ENCODE peak calls at places on chromosome 3, in seven cellular contexts. One of them, this sample, is unnamed.

GRCh38 chr3:129596194-129597086 is 10.0 kb downstream of the PLXND1 start:
- DNase-seq in hepatocyte: peak; percentile 78
- DNase-seq in CD8-positive, alpha-beta memory T cell: no peak
- DNase-seq in astrocyte: peak; percentile 92
- DNase-seq in vagina: no peak
- DNase-seq in BJ: peak; percentile 88
- DNase-seq in CD4-positive, alpha-beta T cell: no peak
- DNase-seq in this sample: no peak

GRCh38 chr3:99699841-99700240 is 61.4 kb downstream of the COL8A1 start:
- DNase-seq in hepatocyte: no peak
- DNase-seq in CD8-positive, alpha-beta memory T cell: no peak
- DNase-seq in astrocyte: peak; percentile 92
- DNase-seq in vagina: no peak
- DNase-seq in BJ: no peak
- DNase-seq in CD4-positive, alpha-beta T cell: no peak
- DNase-seq in this sample: no peak

GRCh38 chr3:99659965-99660364 is 21.6 kb downstream of the COL8A1 start:
- DNase-seq in hepatocyte: no peak
- DNase-seq in CD8-positive, alpha-beta memory T cell: no peak
- DNase-seq in astrocyte: no peak
- DNase-seq in vagina: no peak
- DNase-seq in BJ: no peak
- DNase-seq in CD4-positive, alpha-beta T cell: no peak
- DNase-seq in this sample: no peak

GRCh38 chr3:170502297-170502696 is 83.6 kb downstream of the SLC7A14 start:
- DNase-seq in hepatocyte: no peak
- DNase-seq in CD8-positive, alpha-beta memory T cell: no peak
- DNase-seq in astrocyte: peak; percentile 48
- DNase-seq in vagina: no peak
- DNase-seq in BJ: no peak
- DNase-seq in CD4-positive, alpha-beta T cell: no peak
- DNase-seq in this sample: no peak

GRCh38 chr3:102083971-102084370 is 234.7 kb downstream of the NFKBIZ start:
- DNase-seq in hepatocyte: no peak
- DNase-seq in CD8-positive, alpha-beta memory T cell: no peak
- DNase-seq in astrocyte: peak; percentile 58
- DNase-seq in vagina: no peak
- DNase-seq in BJ: no peak
- DNase-seq in CD4-positive, alpha-beta T cell: no peak
- DNase-seq in this sample: no peak

GRCh38 chr3:108124337-108125150 is 33.7 kb upstream of the CD47 start:
- DNase-seq in hepatocyte: no peak
- DNase-seq in CD8-positive, alpha-beta memory T cell: peak; percentile 76
- DNase-seq in astrocyte: no peak
- DNase-seq in vagina: no peak
- DNase-seq in BJ: no peak
- DNase-seq in CD4-positive, alpha-beta T cell: peak; percentile 29
- DNase-seq in this sample: no peak

GRCh38 chr3:115217678-115218451 is 70.8 kb upstream of the ZBTB20 start:
- DNase-seq in hepatocyte: peak; percentile 75
- DNase-seq in CD8-positive, alpha-beta memory T cell: peak; percentile 19
- DNase-seq in astrocyte: peak; percentile 76
- DNase-seq in vagina: no peak
- DNase-seq in BJ: peak; percentile 29
- DNase-seq in CD4-positive, alpha-beta T cell: no peak
- DNase-seq in this sample: no peak

GRCh38 chr3:31054032-31054431 is 159.6 kb upstream of the GADL1 start:
- DNase-seq in hepatocyte: no peak
- DNase-seq in CD8-positive, alpha-beta memory T cell: no peak
- DNase-seq in astrocyte: no peak
- DNase-seq in vagina: no peak
- DNase-seq in BJ: no peak
- DNase-seq in CD4-positive, alpha-beta T cell: no peak
- DNase-seq in this sample: no peak

GRCh38 chr3:55494976-55495375 is 7.9 kb upstream of the WNT5A start:
- DNase-seq in hepatocyte: no peak
- DNase-seq in CD8-positive, alpha-beta memory T cell: no peak
- DNase-seq in astrocyte: no peak
- DNase-seq in vagina: no peak
- DNase-seq in BJ: no peak
- DNase-seq in CD4-positive, alpha-beta T cell: no peak
- DNase-seq in this sample: no peak
- H3K27me3 ChIP-seq in hepatocyte: no peaks in the 10 kb centered on the region
- H3K27me3 ChIP-seq in CD8-positive, alpha-beta memory T cell: no peaks in the 10 kb centered on the region
- H3K27me3 ChIP-seq in astrocyte: no peaks in the 10 kb centered on the region
- H3K27me3 ChIP-seq in vagina: no peaks in the 10 kb centered on the region
- H3K27me3 ChIP-seq in BJ: no peaks in the 10 kb centered on the region
- H3K27me3 ChIP-seq in CD4-positive, alpha-beta T cell: peaks cover 17% of the 10 kb centered on the region
- H3K27me3 ChIP-seq in this sample: no peaks in the 10 kb centered on the region

GRCh38 chr3:10665611-10666010 is 150.4 kb upstream of the SLC6A11 start:
- DNase-seq in hepatocyte: no peak
- DNase-seq in CD8-positive, alpha-beta memory T cell: no peak
- DNase-seq in astrocyte: no peak
- DNase-seq in vagina: no peak
- DNase-seq in BJ: no peak
- DNase-seq in CD4-positive, alpha-beta T cell: no peak
- DNase-seq in this sample: no peak
- H3K27me3 ChIP-seq in hepatocyte: peaks cover 15% of the 10 kb centered on the region
- H3K27me3 ChIP-seq in CD8-positive, alpha-beta memory T cell: no peaks in the 10 kb centered on the region
- H3K27me3 ChIP-seq in astrocyte: peaks cover 26% of the 10 kb centered on the region
- H3K27me3 ChIP-seq in vagina: no peaks in the 10 kb centered on the region
- H3K27me3 ChIP-seq in BJ: no peaks in the 10 kb centered on the region
- H3K27me3 ChIP-seq in CD4-positive, alpha-beta T cell: peaks cover 15% of the 10 kb centered on the region
- H3K27me3 ChIP-seq in this sample: no peaks in the 10 kb centered on the region

GRCh38 chr3:46466871-46467403 is 2.2 kb upstream of the LTF start:
- DNase-seq in hepatocyte: no peak
- DNase-seq in CD8-positive, alpha-beta memory T cell: no peak
- DNase-seq in astrocyte: no peak
- DNase-seq in vagina: peak; percentile 40
- DNase-seq in BJ: no peak
- DNase-seq in CD4-positive, alpha-beta T cell: no peak
- DNase-seq in this sample: no peak

GRCh38 chr3:46468758-46469600 is 4.3 kb upstream of the LTF start:
- DNase-seq in hepatocyte: no peak
- DNase-seq in CD8-positive, alpha-beta memory T cell: no peak
- DNase-seq in astrocyte: no peak
- DNase-seq in vagina: peak; percentile 28
- DNase-seq in BJ: no peak
- DNase-seq in CD4-positive, alpha-beta T cell: no peak
- DNase-seq in this sample: no peak

GRCh38 chr3:46469680-46470357 is 5.1 kb upstream of the LTF start:
- DNase-seq in hepatocyte: no peak
- DNase-seq in CD8-positive, alpha-beta memory T cell: no peak
- DNase-seq in astrocyte: no peak
- DNase-seq in vagina: peak; percentile 49
- DNase-seq in BJ: no peak
- DNase-seq in CD4-positive, alpha-beta T cell: no peak
- DNase-seq in this sample: no peak

GRCh38 chr3:46466273-46466672 is 1.6 kb upstream of the LTF start:
- DNase-seq in hepatocyte: no peak
- DNase-seq in CD8-positive, alpha-beta memory T cell: no peak
- DNase-seq in astrocyte: no peak
- DNase-seq in vagina: peak; percentile 74
- DNase-seq in BJ: no peak
- DNase-seq in CD4-positive, alpha-beta T cell: no peak
- DNase-seq in this sample: no peak

DNA sequence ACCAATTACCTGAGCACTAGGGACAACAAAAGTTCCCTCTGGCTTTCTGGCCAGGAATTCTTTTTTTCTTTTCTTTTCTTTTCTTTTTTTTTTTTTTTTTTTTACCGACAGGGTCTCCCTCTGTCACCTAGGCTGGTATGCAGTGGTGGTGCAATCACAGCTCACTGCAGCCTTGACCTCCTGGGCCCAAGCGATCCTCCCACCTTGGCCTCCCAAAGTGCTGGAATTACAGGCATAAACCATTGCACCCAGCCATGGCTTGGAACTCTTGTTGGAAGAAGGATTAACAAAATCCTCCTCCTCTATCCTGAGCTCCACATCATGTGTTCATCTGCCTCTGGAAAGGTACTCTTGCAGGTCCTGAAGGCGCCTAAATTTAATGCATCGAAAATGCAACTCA is 2.9 kb upstream of the LTF start:
- DNase-seq in hepatocyte: no peak
- DNase-seq in CD8-positive, alpha-beta memory T cell: no peak
- DNase-seq in astrocyte: no peak
- DNase-seq in vagina: peak; percentile 43
- DNase-seq in BJ: no peak
- DNase-seq in CD4-positive, alpha-beta T cell: no peak
- DNase-seq in this sample: no peak
- H3K27me3 ChIP-seq in hepatocyte: peaks cover 6% of the 10 kb centered on the region
- H3K27me3 ChIP-seq in CD8-positive, alpha-beta memory T cell: peaks cover 25% of the 10 kb centered on the region
- H3K27me3 ChIP-seq in astrocyte: peaks cover 42% of the 10 kb centered on the region
- H3K27me3 ChIP-seq in vagina: no peaks in the 10 kb centered on the region
- H3K27me3 ChIP-seq in BJ: peaks cover 39% of the 10 kb centered on the region
- H3K27me3 ChIP-seq in CD4-positive, alpha-beta T cell: peaks cover 32% of the 10 kb centered on the region
- H3K27me3 ChIP-seq in this sample: no peaks in the 10 kb centered on the region

GRCh38 chr3:111863942-111864341 is 4.9 kb downstream of the PHLDB2 start:
- DNase-seq in hepatocyte: no peak
- DNase-seq in CD8-positive, alpha-beta memory T cell: no peak
- DNase-seq in astrocyte: peak; percentile 65
- DNase-seq in vagina: no peak
- DNase-seq in BJ: no peak
- DNase-seq in CD4-positive, alpha-beta T cell: no peak
- DNase-seq in this sample: no peak
- H3K27me3 ChIP-seq in hepatocyte: no peaks in the 10 kb centered on the region
- H3K27me3 ChIP-seq in CD8-positive, alpha-beta memory T cell: peaks cover 5% of the 10 kb centered on the region
- H3K27me3 ChIP-seq in astrocyte: no peaks in the 10 kb centered on the region
- H3K27me3 ChIP-seq in vagina: no peaks in the 10 kb centered on the region
- H3K27me3 ChIP-seq in BJ: no peaks in the 10 kb centered on the region
- H3K27me3 ChIP-seq in CD4-positive, alpha-beta T cell: no peaks in the 10 kb centered on the region
- H3K27me3 ChIP-seq in this sample: no peaks in the 10 kb centered on the region

GRCh38 chr3:127112796-127113570 is 79.9 kb upstream of the PRR23E start:
- DNase-seq in hepatocyte: no peak
- DNase-seq in CD8-positive, alpha-beta memory T cell: no peak
- DNase-seq in astrocyte: no peak
- DNase-seq in vagina: peak; percentile 34
- DNase-seq in BJ: no peak
- DNase-seq in CD4-positive, alpha-beta T cell: no peak
- DNase-seq in this sample: no peak

GRCh38 chr3:127108796-127109195 is 84.1 kb upstream of the PRR23E start:
- DNase-seq in hepatocyte: no peak
- DNase-seq in CD8-positive, alpha-beta memory T cell: no peak
- DNase-seq in astrocyte: no peak
- DNase-seq in vagina: no peak
- DNase-seq in BJ: no peak
- DNase-seq in CD4-positive, alpha-beta T cell: no peak
- DNase-seq in this sample: no peak

GRCh38 chr3:127113571-127113891 is 79.4 kb upstream of the PRR23E start:
- DNase-seq in hepatocyte: no peak
- DNase-seq in CD8-positive, alpha-beta memory T cell: no peak
- DNase-seq in astrocyte: no peak
- DNase-seq in vagina: no peak
- DNase-seq in BJ: no peak
- DNase-seq in CD4-positive, alpha-beta T cell: no peak
- DNase-seq in this sample: no peak

GRCh38 chr3:127114337-127115070 is 78.4 kb upstream of the PRR23E start:
- DNase-seq in hepatocyte: no peak
- DNase-seq in CD8-positive, alpha-beta memory T cell: no peak
- DNase-seq in astrocyte: no peak
- DNase-seq in vagina: peak; percentile 87
- DNase-seq in BJ: no peak
- DNase-seq in CD4-positive, alpha-beta T cell: no peak
- DNase-seq in this sample: no peak

DNA sequence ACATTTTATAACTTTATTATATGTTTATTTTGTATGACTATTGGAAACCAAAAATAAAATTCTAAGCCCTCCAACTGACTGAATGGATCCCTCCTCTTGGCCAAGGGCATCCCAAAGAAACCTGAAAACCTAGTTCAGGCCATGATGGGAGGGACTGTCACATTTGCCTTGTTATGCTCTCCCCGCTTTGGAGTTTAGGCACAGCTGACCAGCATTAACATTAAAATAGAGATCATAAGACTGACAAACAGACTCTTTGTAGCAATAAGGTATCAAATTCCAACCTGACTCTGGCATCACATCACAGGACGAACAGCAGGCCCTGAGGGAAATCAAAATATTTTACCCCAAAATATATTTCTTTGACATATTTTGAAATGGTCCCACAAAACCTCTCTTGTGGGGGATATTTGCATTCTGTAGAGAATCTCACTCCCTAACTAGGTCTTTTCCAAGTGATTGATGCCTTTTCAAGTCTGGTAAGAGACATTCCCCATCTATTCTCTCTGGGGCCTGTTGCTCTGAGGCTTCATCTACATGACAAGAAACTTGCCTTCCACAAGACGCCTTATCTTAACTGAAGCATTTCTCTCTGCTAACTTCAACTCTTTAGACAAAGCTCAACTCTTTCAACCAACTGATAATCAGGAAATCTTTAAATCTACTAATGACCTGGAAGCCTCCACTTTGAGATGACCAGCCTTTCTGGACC is 81.8 kb upstream of the PRR23E start:
- DNase-seq in hepatocyte: no peak
- DNase-seq in CD8-positive, alpha-beta memory T cell: no peak
- DNase-seq in astrocyte: no peak
- DNase-seq in vagina: no peak
- DNase-seq in BJ: no peak
- DNase-seq in CD4-positive, alpha-beta T cell: no peak
- DNase-seq in this sample: no peak
- H3K27me3 ChIP-seq in hepatocyte: no peaks in the 10 kb centered on the region
- H3K27me3 ChIP-seq in CD8-positive, alpha-beta memory T cell: no peaks in the 10 kb centered on the region
- H3K27me3 ChIP-seq in astrocyte: no peaks in the 10 kb centered on the region
- H3K27me3 ChIP-seq in vagina: no peaks in the 10 kb centered on the region
- H3K27me3 ChIP-seq in BJ: peaks cover 7% of the 10 kb centered on the region
- H3K27me3 ChIP-seq in CD4-positive, alpha-beta T cell: no peaks in the 10 kb centered on the region
- H3K27me3 ChIP-seq in this sample: no peaks in the 10 kb centered on the region

DNA sequence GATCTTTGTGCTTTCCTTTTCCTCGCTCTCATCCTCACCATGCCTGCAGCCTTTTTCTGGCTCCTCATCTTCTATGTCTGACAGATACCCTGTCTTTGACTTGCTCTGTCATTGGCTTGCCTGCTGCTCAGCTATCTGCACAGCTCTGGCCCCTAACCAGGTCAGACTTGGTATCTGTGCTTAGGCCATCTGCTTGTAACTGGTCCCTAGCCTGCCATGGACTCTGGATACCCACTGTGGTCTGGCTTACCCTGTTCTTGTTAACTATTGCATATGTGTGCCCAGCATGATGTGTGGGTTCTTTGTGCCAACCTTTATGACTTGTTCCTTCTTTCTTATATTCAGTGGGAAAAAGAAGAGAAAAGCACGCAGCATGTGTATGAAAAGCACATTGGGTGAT is 109.7 kb upstream of the ROPN1 start:
- DNase-seq in hepatocyte: no peak
- DNase-seq in CD8-positive, alpha-beta memory T cell: no peak
- DNase-seq in astrocyte: no peak
- DNase-seq in vagina: no peak
- DNase-seq in BJ: no peak
- DNase-seq in CD4-positive, alpha-beta T cell: no peak
- DNase-seq in this sample: no peak
- H3K27me3 ChIP-seq in hepatocyte: no peaks in the 10 kb centered on the region
- H3K27me3 ChIP-seq in CD8-positive, alpha-beta memory T cell: no peaks in the 10 kb centered on the region
- H3K27me3 ChIP-seq in astrocyte: no peaks in the 10 kb centered on the region
- H3K27me3 ChIP-seq in vagina: no peaks in the 10 kb centered on the region
- H3K27me3 ChIP-seq in BJ: peaks cover 2% of the 10 kb centered on the region
- H3K27me3 ChIP-seq in CD4-positive, alpha-beta T cell: peaks cover 10% of the 10 kb centered on the region
- H3K27me3 ChIP-seq in this sample: no peaks in the 10 kb centered on the region

This sample was measured in esophagus squamous epithelium.